ENCODE peak calls at places on chromosomes 2 and 18, in seven cellular contexts. One of them, this sample, is unnamed.
A peak's percentile ranks its signal among the peaks of the same experiment; 100 is the strongest.

GRCh38 chr2:95299961-95300360 is 2.8 kb downstream of the KCNIP3 start:
- DNase-seq in lower leg skin: no peak
- DNase-seq in epithelial cell of esophagus: no peak
- DNase-seq in IMR-90: no peak
- DNase-seq in CD4-positive, alpha-beta T cell: no peak
- DNase-seq in Kasumi-1: no peak
- DNase-seq in activated naive CD4-positive, alpha-beta T cell: no peak
- DNase-seq in this sample: no peak

GRCh38 chr18:74524097-74524496 is 10.2 kb upstream of the CNDP1 start:
- DNase-seq in IMR-90: peak; percentile 7
- DNase-seq in Kasumi-1: no peak
- DNase-seq in CD4-positive, alpha-beta T cell: no peak
- DNase-seq in epithelial cell of esophagus: no peak
- DNase-seq in lower leg skin: no peak
- DNase-seq in activated naive CD4-positive, alpha-beta T cell: no peak
- DNase-seq in this sample: no peak

GRCh38 chr18:13558132-13558531 is 168.2 kb downstream of the FAM210A start:
- DNase-seq in epithelial cell of esophagus: peak; percentile 44
- DNase-seq in lower leg skin: no peak
- DNase-seq in Kasumi-1: peak; percentile 81
- DNase-seq in activated naive CD4-positive, alpha-beta T cell: no peak
- DNase-seq in CD4-positive, alpha-beta T cell: no peak
- DNase-seq in IMR-90: peak; percentile 11
- DNase-seq in this sample: no peak

GRCh38 chr18:51391731-51392130 is 194.2 kb upstream of the MEX3C start:
- DNase-seq in activated naive CD4-positive, alpha-beta T cell: no peak
- DNase-seq in CD4-positive, alpha-beta T cell: no peak
- DNase-seq in lower leg skin: no peak
- DNase-seq in epithelial cell of esophagus: no peak
- DNase-seq in IMR-90: no peak
- DNase-seq in Kasumi-1: no peak
- DNase-seq in this sample: no peak

GRCh38 chr18:21857871-21858270 is 117.3 kb downstream of the MIB1 start:
- DNase-seq in activated naive CD4-positive, alpha-beta T cell: no peak
- DNase-seq in Kasumi-1: no peak
- DNase-seq in IMR-90: no peak
- DNase-seq in CD4-positive, alpha-beta T cell: no peak
- DNase-seq in epithelial cell of esophagus: no peak
- DNase-seq in lower leg skin: no peak
- DNase-seq in this sample: no peak

GRCh38 chr18:48264508-48264907 is 144.7 kb downstream of the ZBTB7C start:
- DNase-seq in Kasumi-1: no peak
- DNase-seq in epithelial cell of esophagus: peak; percentile 24
- DNase-seq in lower leg skin: no peak
- DNase-seq in activated naive CD4-positive, alpha-beta T cell: no peak
- DNase-seq in IMR-90: no peak
- DNase-seq in CD4-positive, alpha-beta T cell: no peak
- DNase-seq in this sample: no peak

GRCh38 chr2:233217892-233218377 is 33.5 kb upstream of the ATG16L1 start:
- DNase-seq in epithelial cell of esophagus: no peak
- DNase-seq in Kasumi-1: no peak
- DNase-seq in activated naive CD4-positive, alpha-beta T cell: no peak
- DNase-seq in lower leg skin: no peak
- DNase-seq in CD4-positive, alpha-beta T cell: no peak
- DNase-seq in IMR-90: no peak
- DNase-seq in this sample: no peak

GRCh38 chr18:42446195-42446594 is 491.2 kb downstream of the PIK3C3 start:
- DNase-seq in IMR-90: no peak
- DNase-seq in Kasumi-1: no peak
- DNase-seq in epithelial cell of esophagus: no peak
- DNase-seq in CD4-positive, alpha-beta T cell: no peak
- DNase-seq in activated naive CD4-positive, alpha-beta T cell: no peak
- DNase-seq in lower leg skin: no peak
- DNase-seq in this sample: no peak

GRCh38 chr2:225937625-225938024 is 538.1 kb downstream of the NYAP2 start:
- DNase-seq in Kasumi-1: peak; percentile 1
- DNase-seq in epithelial cell of esophagus: peak; percentile 53
- DNase-seq in activated naive CD4-positive, alpha-beta T cell: no peak
- DNase-seq in CD4-positive, alpha-beta T cell: no peak
- DNase-seq in lower leg skin: no peak
- DNase-seq in IMR-90: peak; percentile 36
- DNase-seq in this sample: no peak

GRCh38 chr2:101387151-101387807 is at the start of gene CREG2:
- DNase-seq in CD4-positive, alpha-beta T cell: peak; percentile 40
- DNase-seq in lower leg skin: no peak
- DNase-seq in IMR-90: peak; percentile 55
- DNase-seq in Kasumi-1: peak; percentile 32
- DNase-seq in epithelial cell of esophagus: peak; percentile 62
- DNase-seq in activated naive CD4-positive, alpha-beta T cell: no peak
- DNase-seq in this sample: no peak

GRCh38 chr2:207533609-207534008 is 3.8 kb downstream of the CREB1 start:
- DNase-seq in Kasumi-1: no peak
- DNase-seq in IMR-90: no peak
- DNase-seq in CD4-positive, alpha-beta T cell: no peak
- DNase-seq in activated naive CD4-positive, alpha-beta T cell: no peak
- DNase-seq in epithelial cell of esophagus: no peak
- DNase-seq in lower leg skin: no peak
- DNase-seq in this sample: no peak

GRCh38 chr18:48842259-48843061 is 108.3 kb downstream of the SMAD7 start:
- DNase-seq in IMR-90: no peak
- DNase-seq in lower leg skin: no peak
- DNase-seq in epithelial cell of esophagus: no peak
- DNase-seq in CD4-positive, alpha-beta T cell: peak; percentile 37
- DNase-seq in Kasumi-1: no peak
- DNase-seq in activated naive CD4-positive, alpha-beta T cell: no peak
- DNase-seq in this sample: no peak

GRCh38 chr18:57619881-57620280 is 1.8 kb downstream of the NARS1 start:
- DNase-seq in CD4-positive, alpha-beta T cell: no peak
- DNase-seq in activated naive CD4-positive, alpha-beta T cell: no peak
- DNase-seq in IMR-90: no peak
- DNase-seq in Kasumi-1: no peak
- DNase-seq in lower leg skin: no peak
- DNase-seq in epithelial cell of esophagus: no peak
- DNase-seq in this sample: no peak

GRCh38 chr2:8627019-8627691 is 54.7 kb upstream of the ID2 start:
- DNase-seq in activated naive CD4-positive, alpha-beta T cell: no peak
- DNase-seq in Kasumi-1: no peak
- DNase-seq in epithelial cell of esophagus: no peak
- DNase-seq in IMR-90: no peak
- DNase-seq in CD4-positive, alpha-beta T cell: no peak
- DNase-seq in lower leg skin: no peak
- DNase-seq in this sample: no peak

GRCh38 chr2:174078275-174078674 is 113.1 kb upstream of the SP3 start:
- DNase-seq in epithelial cell of esophagus: no peak
- DNase-seq in Kasumi-1: peak; percentile 63
- DNase-seq in activated naive CD4-positive, alpha-beta T cell: no peak
- DNase-seq in CD4-positive, alpha-beta T cell: no peak
- DNase-seq in IMR-90: peak; percentile 12
- DNase-seq in lower leg skin: no peak
- DNase-seq in this sample: no peak

GRCh38 chr2:43266692-43267091 is 40.3 kb upstream of the ZFP36L2 start:
- DNase-seq in epithelial cell of esophagus: no peak
- DNase-seq in IMR-90: peak; percentile 33
- DNase-seq in lower leg skin: peak; percentile 55
- DNase-seq in activated naive CD4-positive, alpha-beta T cell: no peak
- DNase-seq in CD4-positive, alpha-beta T cell: no peak
- DNase-seq in Kasumi-1: peak; percentile 62
- DNase-seq in this sample: no peak

GRCh38 chr18:75727479-75727878 is 300.0 kb upstream of the SMIM21 start:
- DNase-seq in activated naive CD4-positive, alpha-beta T cell: no peak
- DNase-seq in epithelial cell of esophagus: peak; percentile 2
- DNase-seq in Kasumi-1: peak; percentile 83
- DNase-seq in IMR-90: peak; percentile 30
- DNase-seq in CD4-positive, alpha-beta T cell: no peak
- DNase-seq in lower leg skin: no peak
- DNase-seq in this sample: no peak

GRCh38 chr18:57210711-57211411 is 64.0 kb downstream of the BOD1L2 start:
- DNase-seq in IMR-90: no peak
- DNase-seq in CD4-positive, alpha-beta T cell: no peak
- DNase-seq in epithelial cell of esophagus: no peak
- DNase-seq in activated naive CD4-positive, alpha-beta T cell: no peak
- DNase-seq in lower leg skin: no peak
- DNase-seq in Kasumi-1: no peak
- DNase-seq in this sample: no peak

GRCh38 chr2:158214431-158214830 is 112.8 kb downstream of the UPP2 start:
- DNase-seq in activated naive CD4-positive, alpha-beta T cell: no peak
- DNase-seq in CD4-positive, alpha-beta T cell: no peak
- DNase-seq in Kasumi-1: peak; percentile 99
- DNase-seq in lower leg skin: peak; percentile 24
- DNase-seq in IMR-90: no peak
- DNase-seq in epithelial cell of esophagus: peak; percentile 68
- DNase-seq in this sample: no peak

GRCh38 chr2:97707428-97708380 is 5.7 kb upstream of the ZAP70 start:
- DNase-seq in IMR-90: no peak
- DNase-seq in epithelial cell of esophagus: no peak
- DNase-seq in CD4-positive, alpha-beta T cell: no peak
- DNase-seq in Kasumi-1: peak; percentile 1
- DNase-seq in lower leg skin: no peak
- DNase-seq in activated naive CD4-positive, alpha-beta T cell: no peak
- DNase-seq in this sample: no peak

GRCh38 chr2:104872866-104873688 is 19.2 kb downstream of the POU3F3 start:
- DNase-seq in CD4-positive, alpha-beta T cell: no peak
- DNase-seq in activated naive CD4-positive, alpha-beta T cell: no peak
- DNase-seq in Kasumi-1: peak; percentile 75
- DNase-seq in epithelial cell of esophagus: peak; percentile 72
- DNase-seq in lower leg skin: peak; percentile 52
- DNase-seq in IMR-90: peak; percentile 37
- DNase-seq in this sample: no peak

GRCh38 chr2:75548036-75548573 is 12.6 kb downstream of the EVA1A start:
- DNase-seq in epithelial cell of esophagus: peak; percentile 14
- DNase-seq in activated naive CD4-positive, alpha-beta T cell: no peak
- DNase-seq in lower leg skin: no peak
- DNase-seq in Kasumi-1: no peak
- DNase-seq in IMR-90: peak; percentile 49
- DNase-seq in CD4-positive, alpha-beta T cell: peak; percentile 8
- DNase-seq in this sample: no peak

GRCh38 chr2:152550386-152550785 is 166.9 kb downstream of the PRPF40A start:
- DNase-seq in activated naive CD4-positive, alpha-beta T cell: no peak
- DNase-seq in epithelial cell of esophagus: no peak
- DNase-seq in lower leg skin: no peak
- DNase-seq in Kasumi-1: no peak
- DNase-seq in CD4-positive, alpha-beta T cell: no peak
- DNase-seq in IMR-90: peak; percentile 37
- DNase-seq in this sample: no peak

GRCh38 chr18:32372047-32372380 is 98.7 kb downstream of the GAREM1 start:
- DNase-seq in Kasumi-1: no peak
- DNase-seq in IMR-90: no peak
- DNase-seq in activated naive CD4-positive, alpha-beta T cell: no peak
- DNase-seq in lower leg skin: no peak
- DNase-seq in epithelial cell of esophagus: no peak
- DNase-seq in CD4-positive, alpha-beta T cell: no peak
- DNase-seq in this sample: no peak

GRCh38 chr18:77017355-77017754 is 115.2 kb downstream of the MBP start:
- DNase-seq in IMR-90: no peak
- DNase-seq in CD4-positive, alpha-beta T cell: no peak
- DNase-seq in activated naive CD4-positive, alpha-beta T cell: no peak
- DNase-seq in Kasumi-1: no peak
- DNase-seq in lower leg skin: no peak
- DNase-seq in epithelial cell of esophagus: no peak
- DNase-seq in this sample: no peak

GRCh38 chr2:162243305-162243693 is at the start of gene FAP:
- DNase-seq in Kasumi-1: no peak
- DNase-seq in CD4-positive, alpha-beta T cell: no peak
- DNase-seq in IMR-90: peak; percentile 95
- DNase-seq in activated naive CD4-positive, alpha-beta T cell: no peak
- DNase-seq in epithelial cell of esophagus: no peak
- DNase-seq in lower leg skin: peak; percentile 40
- DNase-seq in this sample: no peak

This sample was measured in cortex of kidney.